ENCODE peak calls at places on chromosomes 11 and 22, in nine cellular contexts. W, A, R, P, T, L, D, J and C are unnamed samples.

GRCh38 chr11:22670803-22671202 is 4.4 kb downstream of the GAS2 start:
- DNase-seq in T (peak), J (no peak), A (no peak), R (no peak), W (no peak), P (no peak), L (no peak), D (no peak), C (peak)

GRCh38 chr11:75918295-75918694 is 103.3 kb downstream of the UVRAG start:
- DNase-seq in W (no peak), L (no peak), D (no peak), P (no peak), J (no peak), A (no peak), T (no peak), R (no peak), C (no peak)

GRCh38 chr22:23396362-23397007 is 183.6 kb downstream of the IGLL1 start:
- DNase-seq in R (no peak), L (no peak), A (no peak), D (no peak), W (peak), J (no peak), T (no peak), P (no peak), C (no peak)

GRCh38 chr22:47158457-47158856 is 396.0 kb downstream of the TBC1D22A start:
- DNase-seq in T (peak), R (no peak), A (no peak), L (no peak), J (no peak), D (no peak), W (no peak), P (no peak), C (no peak)

GRCh38 chr11:26704249-26704648 is 17.6 kb downstream of the SLC5A12 start:
- DNase-seq in W (no peak), R (no peak), T (no peak), A (no peak), P (no peak), L (no peak), D (no peak), J (no peak), C (no peak)

GRCh38 chr11:16881074-16881709 is 133.0 kb downstream of the PLEKHA7 start:
- DNase-seq in R (no peak), L (no peak), J (no peak), P (no peak), W (peak), A (no peak), T (peak), D (no peak), C (no peak)

GRCh38 chr22:17258015-17258827 is 39.0 kb upstream of the ADA2 start:
- DNase-seq in L (peak), A (peak), T (peak), P (no peak), J (peak), W (no peak), D (no peak), R (peak), C (no peak)

GRCh38 chr22:19579880-19580279 is 55.7 kb upstream of the CLDN5 start:
- DNase-seq in R (no peak), D (no peak), W (no peak), A (no peak), J (no peak), P (no peak), L (no peak), T (peak), C (no peak)

GRCh38 chr11:8681837-8682218 is 637 bp downstream of the TRIM66 start:
- DNase-seq in R (no peak), W (no peak), T (no peak), A (no peak), J (no peak), P (no peak), D (no peak), L (no peak), C (no peak)

GRCh38 chr11:13364388-13364787 is 86.8 kb downstream of the BMAL1 start:
- DNase-seq in D (no peak), L (no peak), J (no peak), R (no peak), A (no peak), T (no peak), P (no peak), W (no peak), C (no peak)

GRCh38 chr22:30015229-30015797 is 65.0 kb upstream of the HORMAD2 start:
- DNase-seq in W (no peak), D (no peak), A (no peak), J (no peak), T (no peak), P (no peak), R (no peak), L (peak), C (no peak)

GRCh38 chr11:24588075-24588474 is 91.2 kb downstream of the LUZP2 start:
- DNase-seq in L (no peak), T (no peak), A (no peak), J (no peak), D (no peak), R (no peak), P (no peak), W (no peak), C (no peak)